ENCODE peak calls at places on chromosome 2, in six cellular contexts. H is adrenal gland, K is sigmoid colon, G is H1, U is HCT116, E is right lobe of liver. T is an unnamed sample. For H3K36me3, the result is how much of the 10 kb centered on the place peaks cover.

GRCh38 chr2:138814123-138814883 is 34.1 kb upstream of the NXPH2 start:
- DNase-seq in H (no peak), K (no peak), G (no peak), U (peak), E (no peak), T (no peak)

GRCh38 chr2:30339071-30339470 is 107.7 kb downstream of the LBH start:
- DNase-seq in H (no peak), K (no peak), G (no peak), U (no peak), E (no peak), T (no peak)

GRCh38 chr2:216680951-216681629 is 14.3 kb downstream of the IGFBP5 start:
- DNase-seq in H (no peak), K (peak), G (no peak), U (no peak), E (no peak), T (no peak)

GRCh38 chr2:23900133-23900926 is 26.6 kb downstream of the ATAD2B start:
- DNase-seq in H (no peak), K (no peak), G (no peak), U (peak), E (no peak), T (no peak)

GRCh38 chr2:105111365-105112150 is 73.7 kb downstream of the MRPS9 start:
- DNase-seq in H (no peak), K (no peak), G (no peak), U (no peak), E (no peak), T (no peak)

GRCh38 chr2:33021542-33022259 is 74.9 kb downstream of the LTBP1 start:
- DNase-seq in H (no peak), K (no peak), G (no peak), U (no peak), E (no peak), T (no peak)

GRCh38 chr2:151716721-151717120 is 17.6 kb downstream of the NEB start:
- DNase-seq in H (no peak), K (no peak), G (no peak), U (no peak), E (no peak), T (no peak)

GRCh38 chr2:220586980-220587549 is 959.6 kb downstream of the SLC4A3 start:
- DNase-seq in H (no peak), K (no peak), G (no peak), U (no peak), E (no peak), T (no peak)

GRCh38 chr2:38174646-38175096 is 98.7 kb upstream of the CYP1B1 start:
- DNase-seq in H (no peak), K (no peak), G (no peak), U (no peak), E (no peak), T (peak)

GRCh38 chr2:119792907-119793312 is 33.2 kb downstream of the PTPN4 start:
- DNase-seq in H (no peak), K (no peak), G (peak), U (no peak), E (no peak), T (no peak)

GRCh38 chr2:226790436-226790835 is 9.2 kb downstream of the IRS1 start:
- DNase-seq in H (no peak), K (no peak), G (no peak), U (no peak), E (no peak), T (no peak)

GRCh38 chr2:25567406-25567805 is 106.0 kb downstream of the DTNB start:
- DNase-seq in H (no peak), K (no peak), G (no peak), U (peak), E (no peak), T (no peak)

GRCh38 chr2:136127356-136127755 is 9.4 kb upstream of the CXCR4 start:
- DNase-seq in H (no peak), K (no peak), G (no peak), U (no peak), E (no peak), T (no peak)

GRCh38 chr2:187716301-187716700 is 162.1 kb upstream of the TFPI start:
- DNase-seq in H (no peak), K (no peak), G (no peak), U (no peak), E (no peak), T (no peak)

GRCh38 chr2:139031722-139032121 is 251.5 kb upstream of the NXPH2 start:
- DNase-seq in H (no peak), K (no peak), G (no peak), U (peak), E (no peak), T (no peak)

GRCh38 chr2:238891667-238892500 is 44.0 kb downstream of the TWIST2 start:
- DNase-seq in H (no peak), K (no peak), G (no peak), U (no peak), E (no peak), T (no peak)

GRCh38 chr2:218249686-218250085 is 11.1 kb upstream of the GPBAR1 start:
- DNase-seq in H (peak), K (peak), G (no peak), U (no peak), E (no peak), T (no peak)

GRCh38 chr2:234044157-234044556 is 6.3 kb upstream of the SPP2 start:
- DNase-seq in H (no peak), K (no peak), G (no peak), U (peak), E (no peak), T (no peak)

GRCh38 chr2:230170532-230170931 is 49.3 kb downstream of the SP110 start:
- DNase-seq in H (no peak), K (no peak), G (no peak), U (no peak), E (no peak), T (peak)

DNA sequence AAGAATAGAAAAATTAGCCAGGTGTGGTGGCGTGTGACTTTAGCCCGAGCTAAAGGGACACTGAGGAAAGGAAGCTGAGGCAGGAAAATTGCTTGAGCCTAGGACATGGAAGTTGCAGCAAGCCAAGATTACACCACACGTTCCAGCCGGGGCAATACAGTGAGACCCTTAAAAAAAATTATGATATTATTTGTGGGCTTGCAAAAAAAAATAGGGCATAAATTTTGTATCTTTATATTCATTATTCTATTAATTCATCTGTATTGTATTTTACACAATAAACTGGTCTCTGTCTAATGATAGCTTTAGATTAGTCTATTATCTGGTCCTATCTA is 18.1 kb downstream of the ORC2 start:
- DNase-seq in H (no peak), K (no peak), G (no peak), U (no peak), E (no peak), T (no peak)
- H3K36me3 ChIP-seq in H (half or more), K (under half), G (under half), U (under half), E (under half), T (under half)

GRCh38 chr2:70766357-70767093 is 1.5 kb downstream of the ADD2 start:
- DNase-seq in H (no peak), K (no peak), G (no peak), U (no peak), E (no peak), T (no peak)
- H3K4me3 ChIP-seq in H (no peak), K (peak), G (peak), U (no peak), E (no peak), T (no peak)

DNA sequence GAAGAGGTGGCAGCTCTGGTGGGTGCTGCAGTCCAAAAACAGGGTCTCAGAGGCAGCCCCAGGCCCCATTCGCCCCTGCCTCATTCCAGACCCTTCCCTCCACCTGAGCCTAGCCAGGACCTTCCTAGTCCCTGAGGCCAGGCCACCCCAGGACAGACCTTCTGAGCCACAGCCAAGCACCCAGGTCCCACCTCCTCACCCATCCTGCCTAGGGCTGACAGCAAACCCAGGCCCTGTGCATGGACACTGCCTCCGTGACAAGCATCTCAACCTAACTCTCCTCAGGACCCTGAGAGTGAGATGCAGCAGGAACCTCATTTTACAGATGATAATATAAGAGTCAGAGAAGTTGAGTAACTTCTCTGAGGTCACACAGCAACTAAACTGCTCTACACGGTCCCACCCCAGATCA is 15.5 kb downstream of the ADRA2B start:
- DNase-seq in H (peak), K (peak), G (no peak), U (no peak), E (peak), T (no peak)
- TF ChIP-seq POLR2A in H (no peak), K (no peak), G (no peak), U (no peak), E (no peak), T (no peak)

DNA sequence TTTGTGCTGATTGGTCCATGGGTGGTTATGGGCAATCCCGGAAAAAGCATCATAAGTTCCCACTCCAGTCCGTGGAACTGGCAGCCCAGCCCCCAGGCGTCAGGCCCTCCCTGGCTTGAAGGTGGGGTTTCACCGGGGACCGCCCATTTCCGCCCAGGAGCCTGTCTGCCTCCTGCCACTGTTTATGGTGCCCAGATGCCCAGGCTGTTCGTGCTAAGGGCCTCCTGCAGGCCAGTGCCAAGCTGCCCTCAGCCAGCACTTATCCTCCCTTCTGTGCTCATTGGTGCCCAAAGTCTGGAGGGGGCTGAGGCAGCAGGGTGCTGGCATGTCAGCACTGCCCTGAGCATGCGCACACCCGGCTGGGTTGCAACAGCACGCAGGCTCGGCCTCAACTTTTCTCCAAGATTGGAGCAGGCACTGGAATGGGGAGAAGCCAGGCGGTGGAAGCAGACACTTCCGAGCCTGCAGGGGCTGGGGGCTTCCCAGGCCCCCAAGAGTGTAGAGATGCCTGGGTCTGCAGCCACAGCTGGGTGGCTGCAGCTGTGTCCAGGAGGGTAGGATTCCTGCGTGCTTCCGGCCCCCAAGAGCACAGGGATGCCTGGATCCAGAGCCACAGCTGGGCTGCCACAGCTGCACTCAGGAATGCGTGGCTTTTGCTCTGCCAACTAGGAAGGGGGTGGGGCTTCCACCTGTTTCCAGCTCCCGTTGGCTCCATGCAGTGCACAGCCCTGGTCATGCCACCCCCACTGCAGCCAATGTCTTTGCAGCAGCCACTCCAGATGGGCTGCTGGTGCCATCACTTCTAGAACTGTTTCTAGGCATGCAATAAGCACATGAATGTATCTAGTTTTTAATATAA is 74.0 kb downstream of the AGPS start:
- DNase-seq in H (no peak), K (no peak), G (no peak), U (no peak), E (no peak), T (no peak)
- H3K36me3 ChIP-seq in H (under half), K (under half), G (under half), U (under half), E (under half), T (under half)

DNA sequence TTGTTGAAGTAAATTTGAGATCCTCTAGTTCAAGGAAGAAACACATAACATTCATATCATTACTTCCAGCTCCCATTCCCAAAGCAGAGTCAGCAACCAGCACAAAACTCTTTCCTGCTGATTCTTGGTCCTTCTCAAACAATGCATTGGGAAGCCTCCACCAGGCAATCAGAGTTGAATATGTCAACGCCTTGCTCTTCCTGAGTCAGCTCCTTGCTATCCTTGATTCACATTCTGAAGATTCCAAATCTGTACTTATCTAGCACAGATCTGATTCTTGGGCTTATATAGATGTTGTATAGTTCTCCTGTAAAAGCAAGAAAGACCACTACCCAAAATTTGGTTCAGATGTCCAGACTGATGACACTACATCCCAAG is 29.6 kb downstream of the CFAP210 start:
- DNase-seq in H (no peak), K (no peak), G (no peak), U (no peak), E (no peak), T (no peak)
- H3K4me3 ChIP-seq in H (no peak), K (no peak), G (no peak), U (no peak), E (no peak), T (no peak)

T was measured in prostate gland.